ENCODE peak calls at places on chromosomes 7 and 10, in six cellular contexts. One of them, this sample, is unnamed.

GRCh38 chr7:98284335-98285036 is 3.0 kb downstream of the BRI3 start:
- DNase-seq in suprapubic skin: peak
- DNase-seq in lower leg skin: peak
- DNase-seq in H1: no peak
- DNase-seq in body of pancreas: peak
- DNase-seq in testis: peak
- DNase-seq in this sample: peak

GRCh38 chr10:71462642-71462935 is 65.9 kb downstream of the CDH23 start:
- DNase-seq in suprapubic skin: no peak
- DNase-seq in body of pancreas: no peak
- DNase-seq in testis: no peak
- DNase-seq in H1: no peak
- DNase-seq in lower leg skin: no peak
- DNase-seq in this sample: no peak

GRCh38 chr7:134476044-134476443 is 17.1 kb upstream of the AKR1B1 start:
- DNase-seq in testis: no peak
- DNase-seq in H1: no peak
- DNase-seq in body of pancreas: no peak
- DNase-seq in lower leg skin: no peak
- DNase-seq in suprapubic skin: no peak
- DNase-seq in this sample: no peak

GRCh38 chr7:20596653-20597052 is 18.8 kb upstream of the ABCB5 start:
- DNase-seq in lower leg skin: no peak
- DNase-seq in H1: no peak
- DNase-seq in suprapubic skin: no peak
- DNase-seq in body of pancreas: no peak
- DNase-seq in testis: no peak
- DNase-seq in this sample: no peak

GRCh38 chr7:29243777-29244655 is 49.4 kb downstream of the CHN2 start:
- DNase-seq in body of pancreas: no peak
- DNase-seq in H1: peak
- DNase-seq in lower leg skin: no peak
- DNase-seq in testis: no peak
- DNase-seq in suprapubic skin: no peak
- DNase-seq in this sample: no peak

GRCh38 chr7:101602082-101602481 is 27.0 kb downstream of the MYL10 start:
- DNase-seq in testis: no peak
- DNase-seq in H1: no peak
- DNase-seq in body of pancreas: no peak
- DNase-seq in lower leg skin: no peak
- DNase-seq in suprapubic skin: no peak
- DNase-seq in this sample: no peak

GRCh38 chr10:88315746-88316145 is 267.4 kb downstream of the RNLS start:
- DNase-seq in body of pancreas: no peak
- DNase-seq in H1: no peak
- DNase-seq in testis: no peak
- DNase-seq in suprapubic skin: no peak
- DNase-seq in lower leg skin: no peak
- DNase-seq in this sample: no peak

GRCh38 chr7:11616466-11616865 is 215.5 kb downstream of the THSD7A start:
- DNase-seq in suprapubic skin: no peak
- DNase-seq in body of pancreas: no peak
- DNase-seq in testis: no peak
- DNase-seq in H1: no peak
- DNase-seq in lower leg skin: no peak
- DNase-seq in this sample: no peak

GRCh38 chr10:124704428-124704805 is 39.8 kb downstream of the FAM53B start:
- DNase-seq in H1: no peak
- DNase-seq in testis: no peak
- DNase-seq in lower leg skin: no peak
- DNase-seq in body of pancreas: no peak
- DNase-seq in suprapubic skin: no peak
- DNase-seq in this sample: no peak

GRCh38 chr7:29193316-29194205 is 1.0 kb upstream of the CHN2 start:
- DNase-seq in lower leg skin: no peak
- DNase-seq in H1: no peak
- DNase-seq in testis: no peak
- DNase-seq in body of pancreas: peak
- DNase-seq in suprapubic skin: no peak
- DNase-seq in this sample: no peak

GRCh38 chr10:123560301-123561144 is 105.6 kb upstream of the GPR26 start:
- DNase-seq in lower leg skin: no peak
- DNase-seq in body of pancreas: no peak
- DNase-seq in H1: peak
- DNase-seq in suprapubic skin: peak
- DNase-seq in testis: no peak
- DNase-seq in this sample: no peak

GRCh38 chr10:129968020-129968861 is 4.2 kb upstream of the EBF3 start:
- DNase-seq in body of pancreas: no peak
- DNase-seq in H1: no peak
- DNase-seq in testis: no peak
- DNase-seq in suprapubic skin: peak
- DNase-seq in lower leg skin: no peak
- DNase-seq in this sample: no peak

GRCh38 chr7:51029586-51030230 is 247.0 kb upstream of the GRB10 start:
- DNase-seq in suprapubic skin: no peak
- DNase-seq in lower leg skin: no peak
- DNase-seq in body of pancreas: no peak
- DNase-seq in H1: no peak
- DNase-seq in testis: no peak
- DNase-seq in this sample: no peak

GRCh38 chr7:81180573-81180972 is 261.7 kb upstream of the SEMA3C start:
- DNase-seq in lower leg skin: no peak
- DNase-seq in testis: no peak
- DNase-seq in H1: no peak
- DNase-seq in body of pancreas: no peak
- DNase-seq in suprapubic skin: no peak
- DNase-seq in this sample: no peak

GRCh38 chr10:52517017-52517416 is 202.9 kb downstream of the DKK1 start:
- DNase-seq in testis: no peak
- DNase-seq in body of pancreas: no peak
- DNase-seq in lower leg skin: no peak
- DNase-seq in H1: no peak
- DNase-seq in suprapubic skin: no peak
- DNase-seq in this sample: no peak

GRCh38 chr10:50291261-50291850 is 40.0 kb upstream of the ASAH2 start:
- DNase-seq in H1: no peak
- DNase-seq in testis: no peak
- DNase-seq in lower leg skin: no peak
- DNase-seq in body of pancreas: no peak
- DNase-seq in suprapubic skin: no peak
- DNase-seq in this sample: no peak

DNA sequence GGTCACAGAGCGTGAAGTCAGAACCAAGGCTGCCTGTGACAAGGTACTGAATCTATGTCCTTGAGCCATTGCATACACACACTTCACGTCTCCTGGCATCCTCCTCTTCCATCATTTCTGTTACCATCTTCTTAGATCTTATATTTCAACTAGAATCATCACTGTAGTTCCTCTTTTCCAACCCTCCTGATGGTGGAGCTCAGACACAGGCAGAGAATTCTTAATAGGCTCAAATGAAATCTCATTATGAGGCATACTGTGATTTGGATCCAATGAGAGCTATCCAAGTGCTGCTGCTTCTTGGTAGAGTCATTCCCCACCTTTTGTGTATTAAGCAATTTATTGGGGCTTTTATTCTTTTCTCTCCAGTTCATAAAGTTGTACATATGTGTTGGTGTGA is 113.2 kb downstream of the CALCR start:
- DNase-seq in suprapubic skin: no peak
- DNase-seq in body of pancreas: no peak
- DNase-seq in H1: no peak
- DNase-seq in lower leg skin: no peak
- DNase-seq in testis: no peak
- DNase-seq in this sample: no peak
- TF ChIP-seq CTCF in suprapubic skin: no peak
- TF ChIP-seq CTCF in body of pancreas: no peak
- TF ChIP-seq CTCF in H1: no peak
- TF ChIP-seq CTCF in lower leg skin: no peak
- TF ChIP-seq CTCF in testis: no peak
- TF ChIP-seq CTCF in this sample: no peak

GRCh38 chr10:102405632-102406031 is 10.1 kb downstream of the NFKB2 start:
- DNase-seq in lower leg skin: no peak
- DNase-seq in H1: no peak
- DNase-seq in suprapubic skin: no peak
- DNase-seq in body of pancreas: no peak
- DNase-seq in testis: no peak
- DNase-seq in this sample: no peak
- TF ChIP-seq POLR2A in lower leg skin: no peak
- TF ChIP-seq POLR2A in H1: no peak
- TF ChIP-seq POLR2A in suprapubic skin: no peak
- TF ChIP-seq POLR2A in body of pancreas: no peak
- TF ChIP-seq POLR2A in testis: no peak
- TF ChIP-seq POLR2A in this sample: no peak

GRCh38 chr7:149334219-149334618 is 72.2 kb downstream of the ZNF783 start:
- DNase-seq in suprapubic skin: no peak
- DNase-seq in body of pancreas: no peak
- DNase-seq in lower leg skin: no peak
- DNase-seq in H1: no peak
- DNase-seq in testis: no peak
- DNase-seq in this sample: no peak

GRCh38 chr7:149333321-149333717 is 71.3 kb downstream of the ZNF783 start:
- DNase-seq in H1: no peak
- DNase-seq in testis: no peak
- DNase-seq in lower leg skin: no peak
- DNase-seq in suprapubic skin: no peak
- DNase-seq in body of pancreas: no peak
- DNase-seq in this sample: no peak

GRCh38 chr7:149330914-149331567 is 69.0 kb downstream of the ZNF783 start:
- DNase-seq in H1: no peak
- DNase-seq in body of pancreas: no peak
- DNase-seq in testis: no peak
- DNase-seq in suprapubic skin: no peak
- DNase-seq in lower leg skin: no peak
- DNase-seq in this sample: no peak

GRCh38 chr7:149329265-149329664 is 67.3 kb downstream of the ZNF783 start:
- DNase-seq in testis: no peak
- DNase-seq in lower leg skin: no peak
- DNase-seq in H1: no peak
- DNase-seq in suprapubic skin: no peak
- DNase-seq in body of pancreas: no peak
- DNase-seq in this sample: no peak

DNA sequence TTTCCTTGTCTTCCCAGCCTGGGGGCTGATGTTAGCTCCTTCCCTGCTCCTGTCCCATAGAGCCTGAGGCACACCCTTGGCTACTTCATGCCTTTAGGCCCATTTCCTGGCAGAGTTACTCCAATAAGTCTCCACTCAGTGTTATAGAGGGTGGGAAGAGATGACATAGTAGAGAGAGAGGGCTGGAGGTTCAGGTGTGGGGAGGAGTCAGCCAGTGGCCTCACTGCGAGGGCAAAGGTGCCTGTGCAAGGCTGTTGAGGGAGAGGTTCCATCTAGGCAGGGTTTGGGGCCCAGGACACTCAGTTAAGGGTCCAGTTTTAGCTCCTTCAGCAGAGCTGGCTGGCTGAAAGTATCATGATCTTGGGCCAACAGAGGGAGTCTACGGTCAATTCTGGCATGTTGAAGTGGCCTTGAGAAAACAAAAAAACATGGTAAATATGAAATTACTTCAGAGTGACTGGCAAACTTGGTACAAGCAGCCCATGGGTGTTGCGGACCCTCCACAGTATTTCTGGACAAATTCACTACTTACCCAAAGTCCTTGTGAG is 67.9 kb downstream of the ZNF783 start:
- DNase-seq in testis: no peak
- DNase-seq in H1: no peak
- DNase-seq in body of pancreas: no peak
- DNase-seq in suprapubic skin: no peak
- DNase-seq in lower leg skin: no peak
- DNase-seq in this sample: no peak
- TF ChIP-seq CTCF in testis: no peak
- TF ChIP-seq CTCF in H1: no peak
- TF ChIP-seq CTCF in body of pancreas: no peak
- TF ChIP-seq CTCF in suprapubic skin: no peak
- TF ChIP-seq CTCF in lower leg skin: no peak
- TF ChIP-seq CTCF in this sample: no peak

DNA sequence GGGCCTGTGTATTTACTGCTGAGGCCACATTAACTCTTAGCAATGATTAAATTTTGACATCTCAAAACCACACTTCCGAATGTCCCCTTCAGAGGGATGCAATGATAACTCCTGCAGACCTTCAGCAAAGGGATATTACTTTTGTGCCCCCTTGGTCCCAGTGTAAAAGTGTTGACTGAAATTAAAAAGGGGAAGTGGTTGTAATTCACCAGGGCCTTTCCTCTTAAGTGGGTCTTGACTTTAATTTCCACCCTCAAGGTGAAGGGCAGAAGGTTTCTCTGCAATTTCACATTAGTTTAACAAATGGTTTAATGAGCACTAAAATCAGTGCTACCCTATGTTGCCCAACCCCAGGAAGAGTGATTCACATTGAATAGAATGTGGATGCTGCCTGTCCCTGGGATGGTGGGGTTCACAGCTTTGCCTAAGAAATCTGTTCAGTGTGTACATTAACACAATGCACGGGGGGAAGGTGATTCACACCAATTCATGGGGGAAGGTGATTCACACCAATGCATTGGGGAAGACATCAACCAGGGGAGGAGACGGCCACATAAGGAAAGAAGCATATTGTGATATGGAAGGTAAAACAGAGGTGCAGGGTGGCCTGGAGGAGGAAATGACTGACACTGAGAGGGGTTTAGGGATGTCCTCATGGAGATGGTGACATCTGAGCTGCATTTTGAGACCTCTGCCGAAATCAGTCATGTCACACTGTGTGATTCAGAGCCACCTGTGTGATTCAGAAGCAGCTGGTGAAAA is 19.4 kb upstream of the TNS3 start:
- DNase-seq in suprapubic skin: no peak
- DNase-seq in lower leg skin: no peak
- DNase-seq in body of pancreas: no peak
- DNase-seq in testis: no peak
- DNase-seq in H1: no peak
- DNase-seq in this sample: peak
- TF ChIP-seq POLR2A in suprapubic skin: no peak
- TF ChIP-seq POLR2A in lower leg skin: no peak
- TF ChIP-seq POLR2A in body of pancreas: no peak
- TF ChIP-seq POLR2A in testis: no peak
- TF ChIP-seq POLR2A in H1: no peak
- TF ChIP-seq POLR2A in this sample: no peak

DNA sequence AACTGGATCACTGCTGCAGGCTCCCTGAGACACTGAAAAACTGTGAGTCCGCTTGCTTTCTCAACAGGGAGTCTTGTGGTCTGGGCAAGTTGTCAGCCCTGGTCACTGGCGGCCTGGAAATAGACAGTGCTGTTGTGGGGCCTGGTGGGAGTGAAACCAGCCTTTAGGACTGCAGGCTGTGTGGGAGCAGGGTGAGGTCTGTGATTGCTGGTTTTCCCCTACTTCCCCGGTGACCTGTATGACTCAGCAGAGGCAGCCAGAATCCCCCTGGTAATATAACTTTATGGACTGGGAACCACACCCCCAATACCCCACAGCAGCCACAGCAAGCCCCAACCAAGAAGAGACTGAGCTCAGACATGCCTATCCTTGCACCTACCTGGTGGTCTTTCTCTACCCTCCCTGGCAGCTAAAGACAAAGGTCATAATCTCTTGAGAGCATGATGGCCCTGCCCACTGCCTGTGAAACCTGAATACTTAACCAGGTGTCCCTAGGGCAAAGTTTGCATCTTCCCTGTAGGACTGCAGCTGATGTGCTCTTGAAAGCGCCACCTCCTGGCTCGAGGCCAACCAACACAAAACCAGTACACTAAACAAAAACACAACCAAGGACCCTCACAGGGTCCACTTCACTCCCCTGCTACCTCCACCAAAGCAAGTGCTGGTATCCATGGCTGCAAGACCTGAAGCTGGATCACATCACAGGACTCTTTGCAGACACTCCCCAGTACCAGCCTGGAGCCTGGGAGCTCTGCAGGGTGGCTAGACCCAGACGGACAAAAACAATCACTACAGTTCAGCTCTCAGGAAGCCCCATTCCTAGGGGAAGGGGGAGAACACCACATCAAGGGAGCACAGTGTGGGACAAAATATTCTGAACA is 7.2 kb upstream of the ADAM22 start:
- DNase-seq in H1: peak
- DNase-seq in body of pancreas: peak
- DNase-seq in testis: no peak
- DNase-seq in lower leg skin: no peak
- DNase-seq in suprapubic skin: no peak
- DNase-seq in this sample: no peak
- TF ChIP-seq CTCF in H1: peak
- TF ChIP-seq CTCF in body of pancreas: no peak
- TF ChIP-seq CTCF in testis: no peak
- TF ChIP-seq CTCF in lower leg skin: no peak
- TF ChIP-seq CTCF in suprapubic skin: no peak
- TF ChIP-seq CTCF in this sample: no peak